ENCODE peak calls at places on chromosomes 12 and 14, in four cellular contexts. T is trophoblast cell, W is neuronal stem cell, Y is H1. P is an unnamed sample.

GRCh38 chr12:23770202-23770938 is 179.1 kb downstream of the SOX5 start:
- DNase-seq in T (no peak), W (no peak), Y (no peak), P (no peak)

GRCh38 chr14:92615451-92615850 is 101.9 kb downstream of the RIN3 start:
- DNase-seq in T (no peak), W (no peak), Y (no peak), P (peak)

GRCh38 chr12:76588881-76589565 is 29.5 kb upstream of the OSBPL8 start:
- DNase-seq in T (peak), W (no peak), Y (no peak), P (no peak)

GRCh38 chr12:3218150-3218845 is 141.1 kb downstream of the TSPAN9 start:
- DNase-seq in T (no peak), W (no peak), Y (no peak), P (no peak)

GRCh38 chr14:22614240-22614799 is 16.2 kb downstream of the ABHD4 start:
- DNase-seq in T (peak), W (no peak), Y (no peak), P (peak)

GRCh38 chr12:11812558-11813421 is 163.3 kb downstream of the ETV6 start:
- DNase-seq in T (no peak), W (peak), Y (peak), P (peak)

GRCh38 chr14:71415404-71415690 is 508.1 kb downstream of the PCNX1 start:
- DNase-seq in T (peak), W (no peak), Y (no peak), P (no peak)

GRCh38 chr12:104055686-104056388 is 5.8 kb upstream of the GLT8D2 start:
- DNase-seq in T (no peak), W (no peak), Y (no peak), P (peak)

GRCh38 chr14:77051101-77051500 is 22.6 kb upstream of the IRF2BPL start:
- DNase-seq in T (no peak), W (no peak), Y (no peak), P (no peak)

GRCh38 chr12:754871-755562 is 2.6 kb downstream of the WNK1 start:
- DNase-seq in T (peak), W (no peak), Y (no peak), P (peak)
- H3K4me3 ChIP-seq in T (no peak), W (peak), Y (peak), P (peak)

GRCh38 chr12:93759512-93760081 is 82.4 kb downstream of the CRADD start:
- DNase-seq in T (no peak), W (no peak), Y (no peak), P (no peak)

GRCh38 chr12:93763746-93764147 is 86.6 kb downstream of the CRADD start:
- DNase-seq in T (no peak), W (no peak), Y (no peak), P (peak)

GRCh38 chr12:93760275-93760875 is 83.2 kb downstream of the CRADD start:
- DNase-seq in T (no peak), W (no peak), Y (no peak), P (no peak)

GRCh38 chr12:93762059-93762719 is 85.0 kb downstream of the CRADD start:
- DNase-seq in T (no peak), W (no peak), Y (no peak), P (no peak)

GRCh38 chr12:93762912-93763311 is 85.7 kb downstream of the CRADD start:
- DNase-seq in T (no peak), W (no peak), Y (no peak), P (peak)
- H2AK5ac ChIP-seq in T (no peak), W (no peak), Y (no peak), P (no peak)

DNA sequence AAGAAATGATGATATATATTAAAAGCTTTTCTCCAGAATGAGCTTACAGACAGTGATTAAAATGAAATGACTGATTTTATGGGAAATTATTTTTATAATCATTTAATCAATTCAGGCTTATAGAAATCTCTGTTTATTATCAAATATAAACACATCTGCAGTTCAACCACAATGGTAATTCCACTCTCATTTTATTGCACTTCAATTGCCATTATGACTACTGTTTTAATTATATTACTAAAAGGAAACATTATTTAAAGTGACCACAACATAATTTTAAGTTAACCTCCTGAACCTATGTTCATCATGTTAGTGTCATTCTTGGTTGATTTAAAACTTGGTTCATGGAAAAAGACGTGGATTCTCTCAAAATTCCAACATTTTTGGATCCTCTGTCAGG is 536.3 kb downstream of the SLC6A15 start:
- DNase-seq in T (no peak), W (no peak), Y (no peak), P (no peak)
- H3K9ac ChIP-seq in T (no peak), W (no peak), Y (no peak), P (no peak)

DNA sequence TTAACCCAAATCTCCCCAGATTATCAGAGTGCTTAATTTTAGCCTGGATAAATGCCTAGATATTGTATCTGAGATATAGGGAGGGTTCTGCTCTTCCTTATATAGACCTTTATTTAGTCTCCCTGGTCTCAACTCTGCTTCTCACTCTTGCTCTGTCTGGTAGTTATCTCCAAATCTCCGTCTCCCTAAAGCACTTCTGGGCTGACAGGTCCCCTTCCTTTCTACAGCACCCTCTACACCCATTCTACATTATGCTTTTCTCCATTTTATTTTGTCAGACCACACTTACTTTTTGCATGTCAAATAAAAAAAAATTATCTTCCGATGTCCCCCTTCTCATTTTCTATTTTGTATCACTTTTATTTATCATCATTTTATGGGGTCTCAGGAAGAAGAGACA is 2.0 kb upstream of the ERC1 start:
- DNase-seq in T (no peak), W (no peak), Y (no peak), P (no peak)
- H3K4me3 ChIP-seq in T (no peak), W (no peak), Y (no peak), P (no peak)

P was measured in mesendoderm.